ENCODE peak calls at places on chromosomes 2 and 18, in eight cellular contexts. One of them, this sample, is unnamed.

GRCh38 chr2:119366161-119366648 is 429 bp downstream of the C2orf76 start:
- DNase-seq in CD8-positive, alpha-beta memory T cell: no peak
- DNase-seq in mammary epithelial cell: no peak
- DNase-seq in left lung: no peak
- DNase-seq in IMR-90: peak
- DNase-seq in neuronal stem cell: no peak
- DNase-seq in psoas muscle: no peak
- DNase-seq in breast epithelium: no peak
- DNase-seq in this sample: no peak

GRCh38 chr2:26238301-26238958 is 6.0 kb downstream of the HADHA start:
- DNase-seq in CD8-positive, alpha-beta memory T cell: no peak
- DNase-seq in mammary epithelial cell: no peak
- DNase-seq in left lung: no peak
- DNase-seq in IMR-90: peak
- DNase-seq in neuronal stem cell: no peak
- DNase-seq in psoas muscle: no peak
- DNase-seq in breast epithelium: no peak
- DNase-seq in this sample: no peak

GRCh38 chr2:231464576-231465540 is 574 bp upstream of the NCL start:
- DNase-seq in CD8-positive, alpha-beta memory T cell: peak
- DNase-seq in mammary epithelial cell: no peak
- DNase-seq in left lung: peak
- DNase-seq in IMR-90: no peak
- DNase-seq in neuronal stem cell: peak
- DNase-seq in psoas muscle: peak
- DNase-seq in breast epithelium: peak
- DNase-seq in this sample: peak

GRCh38 chr18:55509631-55510372 is 78.2 kb downstream of the TCF4 start:
- DNase-seq in CD8-positive, alpha-beta memory T cell: no peak
- DNase-seq in mammary epithelial cell: peak
- DNase-seq in left lung: no peak
- DNase-seq in IMR-90: peak
- DNase-seq in neuronal stem cell: no peak
- DNase-seq in psoas muscle: no peak
- DNase-seq in breast epithelium: no peak
- DNase-seq in this sample: no peak

GRCh38 chr2:241123816-241124536 is 21.9 kb upstream of the MTERF4 start:
- DNase-seq in CD8-positive, alpha-beta memory T cell: no peak
- DNase-seq in mammary epithelial cell: peak
- DNase-seq in left lung: peak
- DNase-seq in IMR-90: no peak
- DNase-seq in neuronal stem cell: no peak
- DNase-seq in psoas muscle: no peak
- DNase-seq in breast epithelium: peak
- DNase-seq in this sample: no peak

GRCh38 chr2:73838889-73839539 is 10.3 kb downstream of the STAMBP start:
- DNase-seq in CD8-positive, alpha-beta memory T cell: no peak
- DNase-seq in mammary epithelial cell: no peak
- DNase-seq in left lung: no peak
- DNase-seq in IMR-90: peak
- DNase-seq in neuronal stem cell: no peak
- DNase-seq in psoas muscle: no peak
- DNase-seq in breast epithelium: no peak
- DNase-seq in this sample: no peak

GRCh38 chr2:127048969-127049897 is 57.7 kb downstream of the BIN1 start:
- DNase-seq in CD8-positive, alpha-beta memory T cell: no peak
- DNase-seq in mammary epithelial cell: no peak
- DNase-seq in left lung: peak
- DNase-seq in IMR-90: no peak
- DNase-seq in neuronal stem cell: no peak
- DNase-seq in psoas muscle: no peak
- DNase-seq in breast epithelium: no peak
- DNase-seq in this sample: no peak

GRCh38 chr2:188813846-188814245 is 160.3 kb upstream of the COL3A1 start:
- DNase-seq in CD8-positive, alpha-beta memory T cell: no peak
- DNase-seq in mammary epithelial cell: no peak
- DNase-seq in left lung: no peak
- DNase-seq in IMR-90: no peak
- DNase-seq in neuronal stem cell: no peak
- DNase-seq in psoas muscle: no peak
- DNase-seq in breast epithelium: no peak
- DNase-seq in this sample: no peak

GRCh38 chr2:216752855-216753505 is 57.6 kb upstream of the IGFBP5 start:
- DNase-seq in CD8-positive, alpha-beta memory T cell: no peak
- DNase-seq in mammary epithelial cell: no peak
- DNase-seq in left lung: no peak
- DNase-seq in IMR-90: peak
- DNase-seq in neuronal stem cell: no peak
- DNase-seq in psoas muscle: no peak
- DNase-seq in breast epithelium: no peak
- DNase-seq in this sample: no peak

GRCh38 chr2:118658581-118659248 is 188.7 kb downstream of the EN1 start:
- DNase-seq in CD8-positive, alpha-beta memory T cell: no peak
- DNase-seq in mammary epithelial cell: peak
- DNase-seq in left lung: no peak
- DNase-seq in IMR-90: no peak
- DNase-seq in neuronal stem cell: no peak
- DNase-seq in psoas muscle: no peak
- DNase-seq in breast epithelium: no peak
- DNase-seq in this sample: no peak

GRCh38 chr2:88261725-88262124 is 91.6 kb downstream of the THNSL2 start:
- DNase-seq in CD8-positive, alpha-beta memory T cell: no peak
- DNase-seq in mammary epithelial cell: no peak
- DNase-seq in left lung: no peak
- DNase-seq in IMR-90: no peak
- DNase-seq in neuronal stem cell: no peak
- DNase-seq in psoas muscle: no peak
- DNase-seq in breast epithelium: no peak
- DNase-seq in this sample: no peak

GRCh38 chr2:169038338-169038757 is 7.2 kb upstream of the ABCB11 start:
- DNase-seq in CD8-positive, alpha-beta memory T cell: no peak
- DNase-seq in mammary epithelial cell: peak
- DNase-seq in left lung: no peak
- DNase-seq in IMR-90: no peak
- DNase-seq in neuronal stem cell: no peak
- DNase-seq in psoas muscle: no peak
- DNase-seq in breast epithelium: no peak
- DNase-seq in this sample: no peak

GRCh38 chr2:219112651-219113338 is 47.8 kb downstream of the NHEJ1 start:
- DNase-seq in CD8-positive, alpha-beta memory T cell: no peak
- DNase-seq in mammary epithelial cell: no peak
- DNase-seq in left lung: no peak
- DNase-seq in IMR-90: no peak
- DNase-seq in neuronal stem cell: no peak
- DNase-seq in psoas muscle: no peak
- DNase-seq in breast epithelium: no peak
- DNase-seq in this sample: no peak

GRCh38 chr2:27376151-27376865 is 4.2 kb downstream of the ZNF513 start:
- DNase-seq in CD8-positive, alpha-beta memory T cell: no peak
- DNase-seq in mammary epithelial cell: no peak
- DNase-seq in left lung: no peak
- DNase-seq in IMR-90: no peak
- DNase-seq in neuronal stem cell: no peak
- DNase-seq in psoas muscle: no peak
- DNase-seq in breast epithelium: no peak
- DNase-seq in this sample: no peak

GRCh38 chr2:110780461-110780860 is 48.1 kb downstream of the ACOXL start:
- DNase-seq in CD8-positive, alpha-beta memory T cell: no peak
- DNase-seq in mammary epithelial cell: no peak
- DNase-seq in left lung: no peak
- DNase-seq in IMR-90: no peak
- DNase-seq in neuronal stem cell: no peak
- DNase-seq in psoas muscle: no peak
- DNase-seq in breast epithelium: no peak
- DNase-seq in this sample: no peak

GRCh38 chr2:100615886-100616285 is 53.1 kb downstream of the PDCL3 start:
- DNase-seq in CD8-positive, alpha-beta memory T cell: no peak
- DNase-seq in mammary epithelial cell: no peak
- DNase-seq in left lung: no peak
- DNase-seq in IMR-90: no peak
- DNase-seq in neuronal stem cell: no peak
- DNase-seq in psoas muscle: no peak
- DNase-seq in breast epithelium: no peak
- DNase-seq in this sample: no peak

GRCh38 chr2:100067796-100068195 is 74.6 kb downstream of the AFF3 start:
- DNase-seq in CD8-positive, alpha-beta memory T cell: no peak
- DNase-seq in mammary epithelial cell: no peak
- DNase-seq in left lung: no peak
- DNase-seq in IMR-90: no peak
- DNase-seq in neuronal stem cell: no peak
- DNase-seq in psoas muscle: no peak
- DNase-seq in breast epithelium: no peak
- DNase-seq in this sample: no peak

GRCh38 chr2:21820271-21820670 is 696.5 kb downstream of the TDRD15 start:
- DNase-seq in CD8-positive, alpha-beta memory T cell: no peak
- DNase-seq in mammary epithelial cell: no peak
- DNase-seq in left lung: no peak
- DNase-seq in IMR-90: peak
- DNase-seq in neuronal stem cell: no peak
- DNase-seq in psoas muscle: no peak
- DNase-seq in breast epithelium: no peak
- DNase-seq in this sample: no peak

GRCh38 chr2:136384541-136385303 is 266.8 kb upstream of the CXCR4 start:
- DNase-seq in CD8-positive, alpha-beta memory T cell: peak
- DNase-seq in mammary epithelial cell: peak
- DNase-seq in left lung: no peak
- DNase-seq in IMR-90: peak
- DNase-seq in neuronal stem cell: peak
- DNase-seq in psoas muscle: no peak
- DNase-seq in breast epithelium: no peak
- DNase-seq in this sample: no peak

GRCh38 chr2:109185338-109185737 is 56.3 kb downstream of the SH3RF3 start:
- DNase-seq in CD8-positive, alpha-beta memory T cell: no peak
- DNase-seq in mammary epithelial cell: peak
- DNase-seq in left lung: no peak
- DNase-seq in IMR-90: peak
- DNase-seq in neuronal stem cell: no peak
- DNase-seq in psoas muscle: peak
- DNase-seq in breast epithelium: peak
- DNase-seq in this sample: no peak

GRCh38 chr2:10006248-10007147 is 36.9 kb upstream of the KLF11 start:
- DNase-seq in CD8-positive, alpha-beta memory T cell: no peak
- DNase-seq in mammary epithelial cell: peak
- DNase-seq in left lung: peak
- DNase-seq in IMR-90: no peak
- DNase-seq in neuronal stem cell: no peak
- DNase-seq in psoas muscle: no peak
- DNase-seq in breast epithelium: no peak
- DNase-seq in this sample: no peak

GRCh38 chr2:27149575-27150405 is 986 bp downstream of the TCF23 start:
- DNase-seq in CD8-positive, alpha-beta memory T cell: no peak
- DNase-seq in mammary epithelial cell: no peak
- DNase-seq in left lung: no peak
- DNase-seq in IMR-90: no peak
- DNase-seq in neuronal stem cell: no peak
- DNase-seq in psoas muscle: no peak
- DNase-seq in breast epithelium: no peak
- DNase-seq in this sample: no peak

GRCh38 chr2:46942143-46942526 is 26.5 kb upstream of the MCFD2 start:
- DNase-seq in CD8-positive, alpha-beta memory T cell: peak
- DNase-seq in mammary epithelial cell: peak
- DNase-seq in left lung: peak
- DNase-seq in IMR-90: no peak
- DNase-seq in neuronal stem cell: no peak
- DNase-seq in psoas muscle: no peak
- DNase-seq in breast epithelium: peak
- DNase-seq in this sample: no peak

GRCh38 chr2:167783266-167784070 is 463.9 kb downstream of the STK39 start:
- DNase-seq in CD8-positive, alpha-beta memory T cell: no peak
- DNase-seq in mammary epithelial cell: peak
- DNase-seq in left lung: no peak
- DNase-seq in IMR-90: peak
- DNase-seq in neuronal stem cell: no peak
- DNase-seq in psoas muscle: peak
- DNase-seq in breast epithelium: no peak
- DNase-seq in this sample: no peak

GRCh38 chr2:57373530-57373929 is 673.1 kb upstream of the VRK2 start:
- DNase-seq in CD8-positive, alpha-beta memory T cell: no peak
- DNase-seq in mammary epithelial cell: peak
- DNase-seq in left lung: no peak
- DNase-seq in IMR-90: peak
- DNase-seq in neuronal stem cell: no peak
- DNase-seq in psoas muscle: no peak
- DNase-seq in breast epithelium: no peak
- DNase-seq in this sample: no peak

GRCh38 chr2:78839259-78839658 is 186.2 kb upstream of the REG3G start:
- DNase-seq in CD8-positive, alpha-beta memory T cell: no peak
- DNase-seq in mammary epithelial cell: no peak
- DNase-seq in left lung: no peak
- DNase-seq in IMR-90: no peak
- DNase-seq in neuronal stem cell: no peak
- DNase-seq in psoas muscle: no peak
- DNase-seq in breast epithelium: no peak
- DNase-seq in this sample: no peak
- H3K4me3 ChIP-seq in CD8-positive, alpha-beta memory T cell: no peak
- H3K4me3 ChIP-seq in mammary epithelial cell: no peak
- H3K4me3 ChIP-seq in left lung: no peak
- H3K4me3 ChIP-seq in IMR-90: no peak
- H3K4me3 ChIP-seq in neuronal stem cell: no peak
- H3K4me3 ChIP-seq in psoas muscle: no peak
- H3K4me3 ChIP-seq in breast epithelium: no peak
- H3K4me3 ChIP-seq in this sample: no peak

GRCh38 chr2:2291500-2292260 is 39.4 kb downstream of the MYT1L start:
- DNase-seq in CD8-positive, alpha-beta memory T cell: no peak
- DNase-seq in mammary epithelial cell: no peak
- DNase-seq in left lung: no peak
- DNase-seq in IMR-90: no peak
- DNase-seq in neuronal stem cell: peak
- DNase-seq in psoas muscle: no peak
- DNase-seq in breast epithelium: no peak
- DNase-seq in this sample: no peak
- H3K27ac ChIP-seq in CD8-positive, alpha-beta memory T cell: no peak
- H3K27ac ChIP-seq in mammary epithelial cell: no peak
- H3K27ac ChIP-seq in left lung: no peak
- H3K27ac ChIP-seq in IMR-90: no peak
- H3K27ac ChIP-seq in neuronal stem cell: no peak
- H3K27ac ChIP-seq in psoas muscle: no peak
- H3K27ac ChIP-seq in breast epithelium: no peak
- H3K27ac ChIP-seq in this sample: peak

DNA sequence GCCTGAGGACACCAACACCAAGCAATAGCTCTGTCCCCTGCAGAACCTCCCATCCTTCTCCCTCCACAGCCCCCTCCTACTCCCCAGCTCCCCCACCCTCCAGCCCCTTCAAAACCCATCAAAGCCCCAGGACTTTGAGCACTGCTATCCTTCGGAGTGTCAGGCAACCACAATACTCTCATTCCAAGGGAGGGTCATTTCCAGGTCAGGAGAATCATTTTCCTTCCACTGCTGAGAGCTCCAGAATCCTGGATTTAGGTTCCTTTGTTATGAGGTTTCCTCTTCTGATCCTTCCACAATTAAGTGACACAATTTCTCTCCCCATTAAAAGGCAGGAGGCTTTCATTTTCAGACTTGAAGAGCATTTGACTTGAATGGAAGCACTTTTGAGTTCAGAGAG is 24.4 kb upstream of the SPP2 start:
- DNase-seq in CD8-positive, alpha-beta memory T cell: no peak
- DNase-seq in mammary epithelial cell: no peak
- DNase-seq in left lung: no peak
- DNase-seq in IMR-90: peak
- DNase-seq in neuronal stem cell: no peak
- DNase-seq in psoas muscle: no peak
- DNase-seq in breast epithelium: no peak
- DNase-seq in this sample: no peak
- H3K4me3 ChIP-seq in CD8-positive, alpha-beta memory T cell: peak
- H3K4me3 ChIP-seq in mammary epithelial cell: no peak
- H3K4me3 ChIP-seq in left lung: no peak
- H3K4me3 ChIP-seq in IMR-90: no peak
- H3K4me3 ChIP-seq in neuronal stem cell: no peak
- H3K4me3 ChIP-seq in psoas muscle: no peak
- H3K4me3 ChIP-seq in breast epithelium: peak
- H3K4me3 ChIP-seq in this sample: peak

GRCh38 chr2:102267774-102268173 is 43.6 kb upstream of the IL1RL1 start:
- DNase-seq in CD8-positive, alpha-beta memory T cell: no peak
- DNase-seq in mammary epithelial cell: no peak
- DNase-seq in left lung: no peak
- DNase-seq in IMR-90: no peak
- DNase-seq in neuronal stem cell: no peak
- DNase-seq in psoas muscle: no peak
- DNase-seq in breast epithelium: no peak
- DNase-seq in this sample: no peak
- H3K27ac ChIP-seq in CD8-positive, alpha-beta memory T cell: no peak
- H3K27ac ChIP-seq in mammary epithelial cell: no peak
- H3K27ac ChIP-seq in left lung: no peak
- H3K27ac ChIP-seq in IMR-90: peak
- H3K27ac ChIP-seq in neuronal stem cell: no peak
- H3K27ac ChIP-seq in psoas muscle: no peak
- H3K27ac ChIP-seq in breast epithelium: no peak
- H3K27ac ChIP-seq in this sample: no peak